ENCODE peak calls at places on chromosomes 13 and 19, in six cellular contexts. Y is stimulated activated CD4-positive, alpha-beta T cell treated with anti-CD3 and anti-CD28 coated beads, Interleukin-4, amount 100 ng/mL, for 1 hour; X is stimulated activated effector memory CD8-positive, alpha-beta T cell treated with anti-CD3 and anti-CD28 coated beads, Interleukin-12 subunit alpha, Interleukin-12 subunit beta, amount 100 ng/mL, for 72 hours; K is NCI-H2171; U is fibroblast of mammary gland; A is mesothelial cell of epicardium. J is an unnamed sample.

GRCh38 chr13:80924596-80924995 is 583.7 kb upstream of the SPRY2 start:
- DNase-seq in U (peak), X (no peak), K (no peak), Y (no peak), A (no peak), J (no peak)

GRCh38 chr19:50762554-50762953 is 7.7 kb upstream of the GPR32 start:
- DNase-seq in Y (no peak), A (no peak), K (no peak), U (no peak), X (no peak), J (no peak)

GRCh38 chr19:46351241-46352041 is 4.6 kb downstream of the PPP5C start:
- DNase-seq in X (peak), Y (no peak), A (no peak), U (peak), K (no peak), J (peak)

GRCh38 chr19:14718522-14719113 is 28.8 kb downstream of the ZNF333 start:
- DNase-seq in Y (no peak), U (peak), A (no peak), X (no peak), K (no peak), J (no peak)

GRCh38 chr19:18386543-18387251 is 739 bp downstream of the GDF15 start:
- DNase-seq in X (no peak), A (no peak), Y (no peak), K (no peak), U (no peak), J (no peak)

GRCh38 chr13:79085021-79085420 is 321.0 kb downstream of the RBM26 start:
- DNase-seq in K (no peak), X (no peak), U (no peak), Y (no peak), A (no peak), J (no peak)

GRCh38 chr13:111589321-111589720 is 268.9 kb downstream of the TEX29 start:
- DNase-seq in K (no peak), A (no peak), Y (no peak), U (no peak), X (no peak), J (no peak)

GRCh38 chr13:61685683-61686013 is 270.0 kb upstream of the PCDH20 start:
- DNase-seq in X (no peak), Y (no peak), U (no peak), K (no peak), A (no peak), J (no peak)

GRCh38 chr19:3403489-3404323 is 37.3 kb downstream of the NFIC start:
- DNase-seq in X (no peak), A (no peak), Y (no peak), U (peak), K (no peak), J (no peak)

GRCh38 chr19:34502582-34503545 is 21.3 kb downstream of the WTIP start:
- DNase-seq in U (peak), A (no peak), X (no peak), Y (no peak), K (no peak), J (no peak)

GRCh38 chr19:3095375-3096191 is 1.4 kb downstream of the GNA11 start:
- DNase-seq in Y (peak), A (no peak), X (no peak), U (no peak), K (no peak), J (peak)

GRCh38 chr13:44068737-44069136 is 189.0 kb downstream of the LACC1 start:
- DNase-seq in U (peak), Y (no peak), X (no peak), K (no peak), A (no peak), J (no peak)

J was measured in activated T-cell treated with anti-CD3 and anti-CD28 coated beads, Interleukin-2, amount 50 U/mL, for 48 hours.